ENCODE peak calls at places on chromosomes 16 and 17, in five cellular contexts. E is right atrium auricular region, J is pancreas, Q is coronary artery, S is body of pancreas. Z is an unnamed sample.

GRCh38 chr16:27432600-27432957 is 30.6 kb downstream of the IL21R start:
- DNase-seq in E (no peak), J (no peak), Q (no peak), S (no peak), Z (peak)

GRCh38 chr16:14168146-14168545 is 97.0 kb downstream of the MRTFB start:
- DNase-seq in E (no peak), J (no peak), Q (no peak), S (no peak), Z (no peak)

GRCh38 chr16:74257061-74257460 is 39.6 kb upstream of the PSMD7 start:
- DNase-seq in E (no peak), J (no peak), Q (no peak), S (no peak), Z (no peak)

GRCh38 chr16:73047536-73048291 is at the start of gene ZFHX3:
- DNase-seq in E (peak), J (peak), Q (no peak), S (peak), Z (no peak)

GRCh38 chr17:39237586-39237985 is 11.8 kb upstream of the STAC2 start:
- DNase-seq in E (no peak), J (no peak), Q (no peak), S (no peak), Z (no peak)

GRCh38 chr17:31373150-31374082 is 18.1 kb upstream of the RAB11FIP4 start:
- DNase-seq in E (no peak), J (no peak), Q (no peak), S (no peak), Z (peak)

GRCh38 chr17:3894927-3895343 is 2.1 kb upstream of the CAMKK1 start:
- DNase-seq in E (no peak), J (peak), Q (no peak), S (peak), Z (no peak)

GRCh38 chr16:69606985-69607384 is 41.2 kb downstream of the NFAT5 start:
- DNase-seq in E (no peak), J (no peak), Q (no peak), S (no peak), Z (no peak)

GRCh38 chr16:56911771-56912541 is 20.0 kb upstream of the HERPUD1 start:
- DNase-seq in E (peak), J (no peak), Q (no peak), S (no peak), Z (peak)

GRCh38 chr17:1724869-1725641 is 551 bp downstream of the WDR81 start:
- DNase-seq in E (no peak), J (no peak), Q (peak), S (no peak), Z (no peak)

GRCh38 chr16:14629612-14629918 is 495 bp downstream of the PARN start:
- DNase-seq in E (no peak), J (no peak), Q (no peak), S (no peak), Z (no peak)

GRCh38 chr16:25093208-25094061 is 18.1 kb upstream of the LCMT1 start:
- DNase-seq in E (no peak), J (no peak), Q (no peak), S (no peak), Z (no peak)

GRCh38 chr17:77282524-77283515 is 142.1 kb downstream of the SEC14L1 start:
- DNase-seq in E (no peak), J (no peak), Q (no peak), S (no peak), Z (no peak)

GRCh38 chr17:32161506-32162365 is 19.4 kb downstream of the RHOT1 start:
- DNase-seq in E (no peak), J (no peak), Q (no peak), S (no peak), Z (peak)

GRCh38 chr16:19884611-19885455 is at the start of gene GPRC5B:
- DNase-seq in E (no peak), J (peak), Q (no peak), S (peak), Z (no peak)

GRCh38 chr16:2180962-2181923 is 15.2 kb downstream of the CASKIN1 start:
- DNase-seq in E (no peak), J (no peak), Q (no peak), S (no peak), Z (no peak)

GRCh38 chr16:1723450-1724147 is 17.6 kb downstream of the MAPK8IP3 start:
- DNase-seq in E (no peak), J (peak), Q (no peak), S (peak), Z (peak)

GRCh38 chr16:85365120-85365519 is 248.0 kb upstream of the GSE1 start:
- DNase-seq in E (no peak), J (no peak), Q (no peak), S (no peak), Z (no peak)

GRCh38 chr16:87422106-87422505 is 30.0 kb downstream of the MAP1LC3B start:
- DNase-seq in E (no peak), J (no peak), Q (no peak), S (no peak), Z (no peak)

GRCh38 chr16:77943770-77944169 is 78.6 kb upstream of the CLEC3A start:
- DNase-seq in E (no peak), J (no peak), Q (no peak), S (no peak), Z (no peak)

GRCh38 chr17:62626719-62627218 is 701 bp upstream of the MRC2 start:
- DNase-seq in E (peak), J (no peak), Q (peak), S (no peak), Z (peak)

GRCh38 chr17:75289832-75290337 is 652 bp upstream of the SLC25A19 start:
- DNase-seq in E (peak), J (peak), Q (no peak), S (peak), Z (peak)

GRCh38 chr17:80279895-80280294 is 19.2 kb downstream of the RNF213 start:
- DNase-seq in E (no peak), J (no peak), Q (no peak), S (no peak), Z (peak)

GRCh38 chr17:2179615-2180295 is 123.8 kb downstream of the SMG6 start:
- DNase-seq in E (peak), J (peak), Q (peak), S (peak), Z (peak)

GRCh38 chr17:59372138-59372751 is 40.8 kb downstream of the YPEL2 start:
- DNase-seq in E (peak), J (peak), Q (peak), S (no peak), Z (peak)

GRCh38 chr16:77223184-77223583 is 24.0 kb downstream of the SYCE1L start:
- DNase-seq in E (peak), J (no peak), Q (no peak), S (no peak), Z (no peak)

GRCh38 chr17:7817643-7817964 is 16.4 kb upstream of the KDM6B start:
- DNase-seq in E (no peak), J (no peak), Q (no peak), S (no peak), Z (no peak)

GRCh38 chr16:79114759-79115158 is 485.8 kb downstream of the MAF start:
- DNase-seq in E (no peak), J (no peak), Q (no peak), S (no peak), Z (no peak)

GRCh38 chr16:1296688-1297412 is 12.6 kb upstream of the UBE2I start:
- DNase-seq in E (no peak), J (peak), Q (no peak), S (peak), Z (peak)

GRCh38 chr16:19680972-19681371 is 37.1 kb downstream of the KNOP1 start:
- DNase-seq in E (no peak), J (no peak), Q (no peak), S (no peak), Z (no peak)

GRCh38 chr16:86609115-86609514 is 30.8 kb downstream of the FOXL1 start:
- DNase-seq in E (no peak), J (no peak), Q (no peak), S (no peak), Z (peak)

GRCh38 chr16:58063377-58064076 is 38.0 kb downstream of the MMP15 start:
- DNase-seq in E (no peak), J (peak), Q (no peak), S (no peak), Z (no peak)

GRCh38 chr16:48206594-48207242 is 37.4 kb upstream of the LONP2 start:
- DNase-seq in E (no peak), J (no peak), Q (no peak), S (no peak), Z (no peak)

GRCh38 chr17:350706-351435 is 1.7 kb downstream of the RPH3AL start:
- DNase-seq in E (peak), J (peak), Q (no peak), S (peak), Z (no peak)

GRCh38 chr16:30063278-30063892 is 2.2 kb upstream of the ALDOA start:
- DNase-seq in E (no peak), J (no peak), Q (no peak), S (no peak), Z (no peak)

GRCh38 chr17:76139801-76140660 is 1.0 kb downstream of the FOXJ1 start:
- DNase-seq in E (no peak), J (peak), Q (no peak), S (no peak), Z (no peak)

GRCh38 chr16:48949636-48950035 is 332.0 kb downstream of the CBLN1 start:
- DNase-seq in E (no peak), J (no peak), Q (no peak), S (no peak), Z (no peak)

GRCh38 chr17:67737145-67737544 is 19.4 kb downstream of the NOL11 start:
- DNase-seq in E (no peak), J (no peak), Q (no peak), S (no peak), Z (no peak)

GRCh38 chr17:67729903-67730302 is 12.2 kb downstream of the NOL11 start:
- DNase-seq in E (no peak), J (no peak), Q (no peak), S (no peak), Z (no peak)

GRCh38 chr17:67730706-67731105 is 13.0 kb downstream of the NOL11 start:
- DNase-seq in E (no peak), J (no peak), Q (no peak), S (no peak), Z (no peak)

GRCh38 chr17:67733371-67733770 is 15.6 kb downstream of the NOL11 start:
- DNase-seq in E (no peak), J (no peak), Q (no peak), S (no peak), Z (no peak)
- H3K27ac ChIP-seq in E (no peak), J (no peak), Q (no peak), S (no peak), Z (no peak)

DNA sequence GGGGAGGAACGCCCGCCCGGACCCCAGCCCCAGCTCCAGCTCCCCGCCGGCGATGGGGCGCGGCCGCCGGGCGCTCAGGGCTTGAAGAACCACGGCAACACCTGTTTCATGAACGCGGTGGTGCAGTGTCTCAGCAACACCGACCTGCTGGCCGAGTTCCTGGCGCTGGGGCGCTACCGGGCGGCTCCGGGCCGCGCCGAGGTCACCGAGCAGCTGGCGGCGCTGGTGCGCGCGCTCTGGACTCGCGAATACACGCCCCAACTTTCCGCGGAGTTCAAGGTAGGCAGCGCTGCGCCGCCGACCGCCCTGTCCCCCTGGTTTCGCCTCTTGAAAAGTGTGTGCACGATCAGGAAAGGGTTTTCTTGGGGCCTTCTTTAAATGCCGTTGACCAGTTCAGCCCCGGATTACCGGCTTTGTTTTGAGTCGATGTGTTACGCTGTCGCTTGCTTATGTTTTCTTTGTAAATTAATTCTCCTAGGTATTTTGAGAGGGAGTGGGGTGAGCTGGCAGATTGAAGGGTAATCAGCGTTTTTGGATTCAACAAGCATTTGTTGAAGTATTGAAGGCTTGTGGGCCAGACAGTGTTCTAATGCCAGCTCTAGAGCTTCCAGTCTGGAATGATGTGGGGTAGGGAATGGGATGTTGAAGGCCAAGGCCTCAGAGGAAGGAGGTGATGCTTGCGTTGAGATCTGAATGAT is 690 bp downstream of the USP43 start:
- DNase-seq in E (no peak), J (peak), Q (no peak), S (peak), Z (no peak)
- H3K27ac ChIP-seq in E (no peak), J (peak), Q (no peak), S (peak), Z (no peak)

GRCh38 chr16:64989050-64989449 is 132.8 kb downstream of the CDH11 start:
- DNase-seq in E (no peak), J (no peak), Q (no peak), S (no peak), Z (no peak)
- H3K27ac ChIP-seq in E (no peak), J (no peak), Q (no peak), S (no peak), Z (no peak)

DNA sequence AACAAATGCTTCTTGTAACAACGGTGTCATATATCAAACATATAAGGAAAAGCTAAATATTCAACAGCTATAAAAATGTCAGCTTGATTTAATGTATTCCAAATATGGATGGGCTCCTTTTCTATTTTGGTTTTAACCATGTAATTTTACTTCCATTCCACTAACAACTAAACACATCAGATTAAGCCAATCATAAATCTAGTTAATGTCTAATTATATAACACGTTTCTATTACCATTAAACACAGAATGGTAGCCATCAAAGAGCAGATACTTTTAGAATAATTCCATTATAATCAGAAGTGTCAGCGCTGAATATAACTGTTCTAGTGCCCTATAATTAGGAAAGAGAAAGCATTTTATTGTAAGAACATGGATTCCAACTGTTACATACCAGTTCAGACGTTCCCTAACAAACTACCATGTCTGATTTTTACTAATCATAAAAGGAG is 10.0 kb downstream of the CMC2 start:
- DNase-seq in E (no peak), J (no peak), Q (no peak), S (no peak), Z (no peak)
- H3K27ac ChIP-seq in E (no peak), J (peak), Q (no peak), S (peak), Z (peak)

DNA sequence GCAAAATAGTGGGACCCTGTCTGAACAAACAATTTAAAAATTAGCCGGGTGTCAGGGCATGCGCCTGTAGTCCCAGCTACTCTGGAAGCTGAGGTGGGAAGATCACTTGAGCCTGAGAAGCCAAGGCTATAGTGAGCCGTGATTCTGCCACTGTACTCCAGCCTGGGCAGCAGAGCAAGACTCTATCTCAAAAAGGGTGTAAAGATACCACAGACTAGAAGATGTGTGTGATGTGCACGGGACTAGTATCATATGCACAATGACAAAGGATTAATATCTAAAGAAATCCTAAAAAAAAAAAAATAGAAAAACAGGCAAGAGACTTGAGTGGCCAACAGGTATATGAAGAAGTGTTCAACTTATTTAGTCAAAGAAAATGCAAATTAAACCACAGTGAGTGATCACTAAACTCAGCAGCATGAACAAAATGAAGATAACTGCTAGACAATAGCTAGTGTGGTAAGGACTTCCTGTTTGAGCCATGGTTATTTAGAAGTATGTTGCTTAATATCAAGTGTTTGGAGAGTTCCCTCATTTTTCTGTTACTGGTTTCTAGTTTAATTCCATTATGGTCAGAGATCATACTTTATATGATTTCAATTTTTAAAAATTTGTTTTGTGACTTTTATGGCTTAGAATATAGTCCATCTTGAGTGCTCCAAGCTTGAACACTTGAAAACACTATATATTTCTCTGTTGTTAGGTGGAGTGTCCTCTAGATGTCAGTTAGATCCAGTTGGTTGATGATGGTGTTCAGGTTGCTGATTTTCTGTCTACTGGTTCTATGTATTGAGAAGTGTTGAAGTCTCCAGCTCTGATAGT is 14.7 kb upstream of the SLX4 start:
- DNase-seq in E (no peak), J (no peak), Q (no peak), S (no peak), Z (no peak)
- H3K27ac ChIP-seq in E (no peak), J (no peak), Q (no peak), S (no peak), Z (no peak)

GRCh38 chr17:6427284-6427781 is 7.6 kb downstream of the AIPL1 start:
- DNase-seq in E (no peak), J (no peak), Q (no peak), S (no peak), Z (peak)

GRCh38 chr17:6428207-6428965 is 6.5 kb downstream of the AIPL1 start:
- DNase-seq in E (no peak), J (no peak), Q (no peak), S (no peak), Z (no peak)

GRCh38 chr17:6426356-6427101 is 8.4 kb downstream of the AIPL1 start:
- DNase-seq in E (no peak), J (no peak), Q (no peak), S (no peak), Z (no peak)

GRCh38 chr17:6429266-6429665 is 5.7 kb downstream of the AIPL1 start:
- DNase-seq in E (no peak), J (no peak), Q (no peak), S (no peak), Z (no peak)

DNA sequence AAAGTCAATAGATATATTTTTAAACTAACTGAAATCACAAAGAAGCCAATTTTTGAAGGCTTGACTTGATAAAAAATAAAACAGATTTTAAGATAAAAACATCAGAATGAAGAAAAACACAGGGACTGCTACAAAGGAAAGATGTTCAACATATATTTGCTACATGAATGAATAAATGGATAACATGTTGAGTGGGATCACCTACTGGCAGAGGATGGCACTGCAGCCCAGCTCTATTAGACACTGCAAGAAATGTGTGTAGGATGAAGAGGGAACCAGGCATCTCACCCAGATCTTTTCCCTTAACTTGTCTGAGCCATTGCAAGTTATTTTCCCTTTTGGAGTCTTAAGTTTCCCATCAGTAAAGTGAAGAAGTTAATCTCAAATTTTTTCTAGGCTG is 4.2 kb downstream of the AIPL1 start:
- DNase-seq in E (no peak), J (no peak), Q (no peak), S (no peak), Z (no peak)
- H3K27ac ChIP-seq in E (no peak), J (no peak), Q (no peak), S (no peak), Z (no peak)